ENCODE peak calls at places on chromosomes 4 and X, in eight cellular contexts. One of them, this sample, is unnamed.

GRCh38 chrX:55132416-55132815 is 43.6 kb downstream of the PAGE2 start:
- DNase-seq in mucosa of descending colon: no peak
- DNase-seq in IMR-90: no peak
- DNase-seq in endothelial cell: no peak
- DNase-seq in cardiac fibroblast: no peak
- DNase-seq in coronary artery: no peak
- DNase-seq in brain microvascular endothelial cell: no peak
- DNase-seq in mammary epithelial cell: no peak
- DNase-seq in this sample: no peak

GRCh38 chrX:68599256-68600152 is 48.0 kb upstream of the STARD8 start:
- DNase-seq in mucosa of descending colon: no peak
- DNase-seq in IMR-90: peak; percentile 4
- DNase-seq in endothelial cell: no peak
- DNase-seq in cardiac fibroblast: peak; percentile 21
- DNase-seq in coronary artery: no peak
- DNase-seq in brain microvascular endothelial cell: peak; percentile 22
- DNase-seq in mammary epithelial cell: no peak
- DNase-seq in this sample: peak; percentile 14

GRCh38 chr4:18689308-18689915 is 667.9 kb upstream of the LCORL start:
- DNase-seq in mucosa of descending colon: no peak
- DNase-seq in IMR-90: peak; percentile 66
- DNase-seq in endothelial cell: peak; percentile 75
- DNase-seq in cardiac fibroblast: peak; percentile 78
- DNase-seq in coronary artery: no peak
- DNase-seq in brain microvascular endothelial cell: peak; percentile 76
- DNase-seq in mammary epithelial cell: peak; percentile 28
- DNase-seq in this sample: peak; percentile 62

GRCh38 chrX:20361890-20362262 is 95.2 kb upstream of the RPS6KA3 start:
- DNase-seq in mucosa of descending colon: no peak
- DNase-seq in IMR-90: peak; percentile 75
- DNase-seq in endothelial cell: no peak
- DNase-seq in cardiac fibroblast: peak; percentile 60
- DNase-seq in coronary artery: no peak
- DNase-seq in brain microvascular endothelial cell: peak; percentile 65
- DNase-seq in mammary epithelial cell: no peak
- DNase-seq in this sample: no peak

GRCh38 chr4:120865985-120866384 is 56.5 kb downstream of the PRDM5 start:
- DNase-seq in mucosa of descending colon: no peak
- DNase-seq in IMR-90: peak; percentile 31
- DNase-seq in endothelial cell: no peak
- DNase-seq in cardiac fibroblast: no peak
- DNase-seq in coronary artery: no peak
- DNase-seq in brain microvascular endothelial cell: no peak
- DNase-seq in mammary epithelial cell: peak; percentile 3
- DNase-seq in this sample: no peak

GRCh38 chr4:8198206-8198905 is 734 bp upstream of the SH3TC1 start:
- DNase-seq in mucosa of descending colon: peak; percentile 76
- DNase-seq in IMR-90: no peak
- DNase-seq in endothelial cell: no peak
- DNase-seq in cardiac fibroblast: no peak
- DNase-seq in coronary artery: no peak
- DNase-seq in brain microvascular endothelial cell: no peak
- DNase-seq in mammary epithelial cell: peak; percentile 78
- DNase-seq in this sample: no peak

GRCh38 chr4:160353548-160353947 is 1250.7 kb downstream of the RAPGEF2 start:
- DNase-seq in mucosa of descending colon: no peak
- DNase-seq in IMR-90: no peak
- DNase-seq in endothelial cell: no peak
- DNase-seq in cardiac fibroblast: no peak
- DNase-seq in coronary artery: no peak
- DNase-seq in brain microvascular endothelial cell: no peak
- DNase-seq in mammary epithelial cell: no peak
- DNase-seq in this sample: no peak

GRCh38 chr4:86302242-86302641 is 57.6 kb downstream of the MAPK10 start:
- DNase-seq in mucosa of descending colon: no peak
- DNase-seq in IMR-90: peak; percentile 1
- DNase-seq in endothelial cell: peak; percentile 44
- DNase-seq in cardiac fibroblast: peak; percentile 91
- DNase-seq in coronary artery: no peak
- DNase-seq in brain microvascular endothelial cell: no peak
- DNase-seq in mammary epithelial cell: peak; percentile 2
- DNase-seq in this sample: no peak

GRCh38 chr4:66590488-66591215 is 920.4 kb upstream of the EPHA5 start:
- DNase-seq in mucosa of descending colon: no peak
- DNase-seq in IMR-90: peak; percentile 3
- DNase-seq in endothelial cell: no peak
- DNase-seq in cardiac fibroblast: peak; percentile 71
- DNase-seq in coronary artery: no peak
- DNase-seq in brain microvascular endothelial cell: no peak
- DNase-seq in mammary epithelial cell: no peak
- DNase-seq in this sample: no peak

GRCh38 chr4:110533940-110534339 is 58.0 kb downstream of the ENPEP start:
- DNase-seq in mucosa of descending colon: no peak
- DNase-seq in IMR-90: peak; percentile 98
- DNase-seq in endothelial cell: no peak
- DNase-seq in cardiac fibroblast: peak; percentile 99
- DNase-seq in coronary artery: no peak
- DNase-seq in brain microvascular endothelial cell: peak; percentile 97
- DNase-seq in mammary epithelial cell: peak; percentile 89
- DNase-seq in this sample: no peak

GRCh38 chr4:185700048-185700447 is 111.9 kb downstream of the SORBS2 start:
- DNase-seq in mucosa of descending colon: no peak
- DNase-seq in IMR-90: no peak
- DNase-seq in endothelial cell: no peak
- DNase-seq in cardiac fibroblast: peak; percentile 66
- DNase-seq in coronary artery: no peak
- DNase-seq in brain microvascular endothelial cell: no peak
- DNase-seq in mammary epithelial cell: peak; percentile 31
- DNase-seq in this sample: no peak

GRCh38 chrX:101164766-101165590 is 54.6 kb upstream of the DRP2 start:
- DNase-seq in mucosa of descending colon: no peak
- DNase-seq in IMR-90: peak; percentile 59
- DNase-seq in endothelial cell: no peak
- DNase-seq in cardiac fibroblast: peak; percentile 23
- DNase-seq in coronary artery: no peak
- DNase-seq in brain microvascular endothelial cell: no peak
- DNase-seq in mammary epithelial cell: no peak
- DNase-seq in this sample: no peak

GRCh38 chrX:150155396-150156048 is 207.6 kb upstream of the MAMLD1 start:
- DNase-seq in mucosa of descending colon: peak; percentile 60
- DNase-seq in IMR-90: peak; percentile 55
- DNase-seq in endothelial cell: no peak
- DNase-seq in cardiac fibroblast: peak; percentile 67
- DNase-seq in coronary artery: no peak
- DNase-seq in brain microvascular endothelial cell: peak; percentile 40
- DNase-seq in mammary epithelial cell: peak; percentile 28
- DNase-seq in this sample: no peak

GRCh38 chrX:126723881-126724280 is 95.6 kb upstream of the PRR32 start:
- DNase-seq in mucosa of descending colon: no peak
- DNase-seq in IMR-90: no peak
- DNase-seq in endothelial cell: no peak
- DNase-seq in cardiac fibroblast: no peak
- DNase-seq in coronary artery: no peak
- DNase-seq in brain microvascular endothelial cell: no peak
- DNase-seq in mammary epithelial cell: no peak
- DNase-seq in this sample: no peak

GRCh38 chrX:133838761-133839676 is 146.4 kb downstream of the GPC3 start:
- DNase-seq in mucosa of descending colon: no peak
- DNase-seq in IMR-90: peak; percentile 28
- DNase-seq in endothelial cell: peak; percentile 64
- DNase-seq in cardiac fibroblast: peak; percentile 25
- DNase-seq in coronary artery: no peak
- DNase-seq in brain microvascular endothelial cell: no peak
- DNase-seq in mammary epithelial cell: peak; percentile 10
- DNase-seq in this sample: peak; percentile 37

GRCh38 chr4:122814426-122814825 is 12.2 kb upstream of the FGF2 start:
- DNase-seq in mucosa of descending colon: no peak
- DNase-seq in IMR-90: no peak
- DNase-seq in endothelial cell: no peak
- DNase-seq in cardiac fibroblast: no peak
- DNase-seq in coronary artery: no peak
- DNase-seq in brain microvascular endothelial cell: no peak
- DNase-seq in mammary epithelial cell: no peak
- DNase-seq in this sample: peak; percentile 8

GRCh38 chr4:166257891-166258290 is 384.9 kb downstream of the TLL1 start:
- DNase-seq in mucosa of descending colon: no peak
- DNase-seq in IMR-90: no peak
- DNase-seq in endothelial cell: no peak
- DNase-seq in cardiac fibroblast: no peak
- DNase-seq in coronary artery: no peak
- DNase-seq in brain microvascular endothelial cell: no peak
- DNase-seq in mammary epithelial cell: no peak
- DNase-seq in this sample: no peak

GRCh38 chr4:129808242-129808641 is 712.3 kb downstream of the C4orf33 start:
- DNase-seq in mucosa of descending colon: no peak
- DNase-seq in IMR-90: no peak
- DNase-seq in endothelial cell: no peak
- DNase-seq in cardiac fibroblast: no peak
- DNase-seq in coronary artery: no peak
- DNase-seq in brain microvascular endothelial cell: no peak
- DNase-seq in mammary epithelial cell: no peak
- DNase-seq in this sample: no peak

GRCh38 chrX:24561121-24561520 is 86.0 kb downstream of the PCYT1B start:
- DNase-seq in mucosa of descending colon: no peak
- DNase-seq in IMR-90: peak; percentile 11
- DNase-seq in endothelial cell: no peak
- DNase-seq in cardiac fibroblast: peak; percentile 16
- DNase-seq in coronary artery: no peak
- DNase-seq in brain microvascular endothelial cell: no peak
- DNase-seq in mammary epithelial cell: no peak
- DNase-seq in this sample: no peak

GRCh38 chr4:80265571-80266266 is 745 bp upstream of the FGF5 start:
- DNase-seq in mucosa of descending colon: no peak
- DNase-seq in IMR-90: peak; percentile 92
- DNase-seq in endothelial cell: no peak
- DNase-seq in cardiac fibroblast: peak; percentile 91
- DNase-seq in coronary artery: no peak
- DNase-seq in brain microvascular endothelial cell: peak; percentile 86
- DNase-seq in mammary epithelial cell: peak; percentile 80
- DNase-seq in this sample: no peak

GRCh38 chrX:13598877-13599276 is 29.5 kb downstream of the EGFL6 start:
- DNase-seq in mucosa of descending colon: no peak
- DNase-seq in IMR-90: peak; percentile 4
- DNase-seq in endothelial cell: peak; percentile 3
- DNase-seq in cardiac fibroblast: peak; percentile 3
- DNase-seq in coronary artery: no peak
- DNase-seq in brain microvascular endothelial cell: no peak
- DNase-seq in mammary epithelial cell: peak; percentile 9
- DNase-seq in this sample: no peak
- TF ChIP-seq CTCF in mucosa of descending colon: no peak
- TF ChIP-seq CTCF in IMR-90: peak; percentile 27
- TF ChIP-seq CTCF in endothelial cell: no peak
- TF ChIP-seq CTCF in cardiac fibroblast: peak; percentile 24
- TF ChIP-seq CTCF in coronary artery: no peak
- TF ChIP-seq CTCF in brain microvascular endothelial cell: peak; percentile 63
- TF ChIP-seq CTCF in mammary epithelial cell: peak; percentile 56
- TF ChIP-seq CTCF in this sample: no peak

DNA sequence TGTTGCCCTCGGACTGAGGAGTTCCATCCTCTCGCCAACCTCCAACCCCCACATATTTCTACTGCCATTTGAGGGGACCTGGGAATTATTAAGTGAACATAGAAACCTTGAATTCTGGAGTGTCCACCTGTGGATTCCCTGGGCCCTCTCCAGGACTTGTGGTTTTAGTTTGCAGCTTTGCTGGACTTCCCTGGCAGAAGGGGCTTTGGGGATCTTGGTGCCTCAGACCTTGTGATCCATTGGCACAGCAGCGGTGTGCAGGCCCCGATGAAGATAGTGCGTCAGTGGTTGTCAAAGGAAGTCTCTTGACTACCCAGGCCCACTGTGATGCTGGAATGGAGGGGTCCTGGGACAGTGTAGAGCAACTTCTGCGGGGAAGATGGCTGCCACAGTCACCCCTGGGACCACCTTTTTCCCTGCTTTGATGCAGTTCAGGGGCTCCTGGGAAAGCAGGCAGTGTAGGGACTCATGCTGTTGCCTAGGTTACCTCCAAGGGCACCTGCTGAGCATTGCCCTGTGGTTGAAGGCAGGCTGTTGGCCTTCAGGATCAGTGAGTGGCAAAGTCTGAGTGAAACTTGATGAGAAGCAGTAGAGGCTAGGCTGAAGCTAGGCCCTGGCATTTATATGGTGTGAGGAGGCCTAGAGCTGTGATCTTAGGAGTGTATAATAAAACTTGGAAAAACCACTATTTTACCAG is 2.1 kb downstream of the SLC16A2 start:
- DNase-seq in mucosa of descending colon: no peak
- DNase-seq in IMR-90: no peak
- DNase-seq in endothelial cell: no peak
- DNase-seq in cardiac fibroblast: no peak
- DNase-seq in coronary artery: no peak
- DNase-seq in brain microvascular endothelial cell: no peak
- DNase-seq in mammary epithelial cell: no peak
- DNase-seq in this sample: no peak
- TF ChIP-seq CTCF in mucosa of descending colon: no peak
- TF ChIP-seq CTCF in IMR-90: no peak
- TF ChIP-seq CTCF in endothelial cell: no peak
- TF ChIP-seq CTCF in cardiac fibroblast: no peak
- TF ChIP-seq CTCF in coronary artery: no peak
- TF ChIP-seq CTCF in brain microvascular endothelial cell: no peak
- TF ChIP-seq CTCF in mammary epithelial cell: no peak
- TF ChIP-seq CTCF in this sample: no peak

DNA sequence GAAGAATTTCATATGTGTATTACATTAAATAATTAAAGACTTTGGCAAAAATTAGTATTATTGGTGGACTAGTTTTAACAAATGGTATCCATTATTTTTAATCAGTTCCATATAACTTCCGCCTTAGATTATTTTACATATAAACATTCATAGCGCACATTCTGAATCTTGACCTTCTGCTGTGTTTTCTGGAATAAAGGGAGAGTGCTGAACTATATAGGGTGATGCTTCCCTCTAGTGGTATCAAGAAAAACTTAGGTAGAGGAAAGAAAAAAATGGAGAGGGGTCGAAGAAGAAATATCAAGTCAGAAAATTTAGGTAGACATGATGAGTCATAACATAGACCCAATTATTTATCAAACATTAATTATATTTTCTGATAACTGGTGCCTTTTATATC is 155.6 kb upstream of the PACRGL start:
- DNase-seq in mucosa of descending colon: no peak
- DNase-seq in IMR-90: peak; percentile 71
- DNase-seq in endothelial cell: no peak
- DNase-seq in cardiac fibroblast: peak; percentile 70
- DNase-seq in coronary artery: no peak
- DNase-seq in brain microvascular endothelial cell: no peak
- DNase-seq in mammary epithelial cell: peak; percentile 13
- DNase-seq in this sample: no peak
- TF ChIP-seq CTCF in mucosa of descending colon: no peak
- TF ChIP-seq CTCF in IMR-90: peak; percentile 76
- TF ChIP-seq CTCF in endothelial cell: peak; percentile 66
- TF ChIP-seq CTCF in cardiac fibroblast: peak; percentile 51
- TF ChIP-seq CTCF in coronary artery: peak; percentile 26
- TF ChIP-seq CTCF in brain microvascular endothelial cell: peak; percentile 39
- TF ChIP-seq CTCF in mammary epithelial cell: peak; percentile 47
- TF ChIP-seq CTCF in this sample: no peak

DNA sequence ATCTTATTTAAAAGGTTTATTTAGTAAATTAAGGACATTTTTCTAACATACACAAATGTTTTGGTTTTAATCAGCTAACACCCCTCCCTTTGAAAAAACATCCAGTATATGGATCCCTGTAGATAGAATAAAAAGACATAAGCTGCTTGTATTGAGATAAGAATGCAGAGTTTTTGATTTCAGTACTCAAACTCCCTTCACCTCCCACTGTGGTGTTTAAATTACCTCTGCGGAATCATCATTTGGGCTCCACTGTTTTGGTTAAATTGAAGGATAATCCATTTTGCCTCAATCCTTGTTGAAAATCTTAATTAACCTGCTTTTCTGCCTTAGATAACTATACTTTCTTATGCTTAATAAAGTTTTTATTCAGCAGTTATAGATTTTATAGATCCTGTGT is 27.6 kb downstream of the USP53 start:
- DNase-seq in mucosa of descending colon: no peak
- DNase-seq in IMR-90: no peak
- DNase-seq in endothelial cell: no peak
- DNase-seq in cardiac fibroblast: no peak
- DNase-seq in coronary artery: no peak
- DNase-seq in brain microvascular endothelial cell: no peak
- DNase-seq in mammary epithelial cell: no peak
- DNase-seq in this sample: no peak
- TF ChIP-seq CTCF in mucosa of descending colon: no peak
- TF ChIP-seq CTCF in IMR-90: no peak
- TF ChIP-seq CTCF in endothelial cell: no peak
- TF ChIP-seq CTCF in cardiac fibroblast: no peak
- TF ChIP-seq CTCF in coronary artery: no peak
- TF ChIP-seq CTCF in brain microvascular endothelial cell: no peak
- TF ChIP-seq CTCF in mammary epithelial cell: no peak
- TF ChIP-seq CTCF in this sample: no peak

This sample was measured in activated CD8-positive, alpha-beta T cell treated with anti-CD3 and anti-CD28 coated beads for 36 hours.